ENCODE peak calls at places on chromosomes 3 and 15, in ten cellular contexts. O is A549, W is ovary, C is K562, I is adrenal gland, G is stomach, U is body of pancreas, S is heart left ventricle, K is uterus, X is breast epithelium. Q is an unnamed sample.

GRCh38 chr15:71789616-71790015 is 20.7 kb upstream of the NR2E3 start:
- DNase-seq in O (no peak), W (no peak), C (no peak), I (no peak), G (no peak), U (no peak), S (no peak), K (no peak), X (no peak), Q (no peak)

GRCh38 chr3:65473746-65474145 is 565.0 kb downstream of the MAGI1 start:
- DNase-seq in O (no peak), W (no peak), C (no peak), I (no peak), G (no peak), U (no peak), S (no peak), K (no peak), X (no peak), Q (no peak)

GRCh38 chr3:67381667-67382272 is 272.6 kb downstream of the SUCLG2 start:
- DNase-seq in O (peak; percentile 2), W (no peak), C (no peak), I (no peak), G (no peak), U (peak; percentile 23), S (no peak), K (no peak), X (no peak), Q (no peak)

GRCh38 chr3:177451277-177451880 is 254.1 kb upstream of the TBL1XR1 start:
- DNase-seq in O (no peak), W (no peak), C (no peak), I (no peak), G (no peak), U (no peak), S (no peak), K (no peak), X (no peak), Q (no peak)

GRCh38 chr3:143480306-143480852 is 360.8 kb downstream of the CHST2 start:
- DNase-seq in O (no peak), W (no peak), C (no peak), I (no peak), G (no peak), U (no peak), S (no peak), K (no peak), X (no peak), Q (no peak)

GRCh38 chr3:190027116-190027515 is 93.6 kb downstream of the P3H2 start:
- DNase-seq in O (no peak), W (no peak), C (no peak), I (no peak), G (no peak), U (no peak), S (no peak), K (no peak), X (no peak), Q (no peak)

GRCh38 chr3:71316378-71316777 is 267.1 kb downstream of the FOXP1 start:
- DNase-seq in O (no peak), W (no peak), C (no peak), I (no peak), G (no peak), U (no peak), S (no peak), K (no peak), X (no peak), Q (no peak)

GRCh38 chr3:12334786-12335185 is 45.9 kb downstream of the PPARG start:
- DNase-seq in O (no peak), W (no peak), C (no peak), I (no peak), G (no peak), U (no peak), S (no peak), K (no peak), X (no peak), Q (no peak)

GRCh38 chr15:57861805-57862586 is 155.5 kb downstream of the POLR2M start:
- DNase-seq in O (no peak), W (no peak), C (no peak), I (no peak), G (no peak), U (no peak), S (no peak), K (peak; percentile 49), X (no peak), Q (no peak)

GRCh38 chr3:82030932-82031331 is 269.5 kb upstream of the GBE1 start:
- DNase-seq in O (no peak), W (no peak), C (no peak), I (no peak), G (no peak), U (no peak), S (no peak), K (no peak), X (no peak), Q (no peak)

GRCh38 chr15:69390575-69390974 is 23.6 kb upstream of the KIF23 start:
- DNase-seq in O (no peak), W (no peak), C (no peak), I (no peak), G (no peak), U (no peak), S (no peak), K (no peak), X (no peak), Q (no peak)

GRCh38 chr15:79310612-79310984 is 314 bp upstream of the TMED3 start:
- DNase-seq in O (no peak), W (no peak), C (no peak), I (no peak), G (no peak), U (no peak), S (no peak), K (no peak), X (no peak), Q (no peak)

GRCh38 chr3:193711165-193711485 is 118.1 kb downstream of the OPA1 start:
- DNase-seq in O (no peak), W (no peak), C (no peak), I (no peak), G (no peak), U (no peak), S (no peak), K (no peak), X (no peak), Q (no peak)

GRCh38 chr3:29537889-29538609 is 257.2 kb downstream of the RBMS3 start:
- DNase-seq in O (no peak), W (no peak), C (no peak), I (no peak), G (no peak), U (no peak), S (no peak), K (no peak), X (no peak), Q (no peak)

DNA sequence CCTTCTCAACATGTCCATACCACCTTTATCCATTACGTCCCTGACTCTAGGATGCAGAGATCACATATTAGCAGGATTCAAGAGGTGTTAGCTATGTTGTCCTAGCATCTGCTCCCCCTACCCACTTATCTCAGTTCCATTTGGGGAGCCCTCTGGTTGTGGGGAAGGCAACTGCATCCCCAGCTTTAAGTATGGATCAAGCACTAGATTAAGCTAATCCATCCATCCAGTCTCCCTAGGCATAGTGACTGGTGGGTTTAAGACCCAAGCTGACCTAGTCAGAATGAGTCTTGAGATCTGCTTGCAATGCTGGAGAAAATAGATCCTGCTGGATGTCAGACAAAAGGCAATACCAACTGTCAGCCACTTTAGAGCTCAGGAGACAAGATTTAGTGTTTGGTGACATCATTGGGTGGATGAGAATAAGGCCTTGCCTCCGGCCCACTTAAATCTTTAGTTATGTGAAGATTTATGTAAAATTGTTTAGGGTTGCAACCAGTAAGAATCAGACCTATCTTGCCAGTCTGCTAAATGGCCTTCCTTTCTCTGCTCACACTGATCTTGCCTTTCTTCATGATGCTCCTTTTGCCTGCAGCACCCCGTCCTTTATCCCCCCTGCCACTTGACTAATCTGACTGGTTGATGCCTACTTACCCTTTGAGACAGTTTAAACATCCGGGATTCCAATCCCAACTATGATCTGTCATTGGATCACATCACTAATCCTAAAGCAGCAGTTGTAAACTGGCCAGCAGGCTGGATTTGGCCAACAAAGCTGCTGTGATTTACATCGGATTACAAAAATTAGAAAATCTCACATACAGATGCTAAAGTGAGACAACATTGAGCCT is 2.1 kb upstream of the ISY1 start:
- DNase-seq in O (no peak), W (no peak), C (peak; percentile 30), I (no peak), G (no peak), U (no peak), S (no peak), K (no peak), X (no peak), Q (no peak)
- TF ChIP-seq CTCF in O (no peak), W (no peak), C (peak; percentile 16), I (no peak), G (no peak), U (no peak), S (no peak), K (no peak), X (no peak), Q (peak; percentile 24)

GRCh38 chr3:196967412-196968232 is 1.0 kb downstream of the PIGZ start:
- DNase-seq in O (no peak), W (no peak), C (no peak), I (no peak), G (no peak), U (no peak), S (no peak), K (no peak), X (no peak), Q (no peak)

GRCh38 chr3:196966526-196967401 is 1.9 kb downstream of the PIGZ start:
- DNase-seq in O (no peak), W (no peak), C (no peak), I (no peak), G (no peak), U (no peak), S (no peak), K (no peak), X (no peak), Q (no peak)

GRCh38 chr3:196969660-196970546 is 1.3 kb upstream of the PIGZ start:
- DNase-seq in O (peak; percentile 68), W (peak; percentile 54), C (peak; percentile 89), I (peak; percentile 67), G (peak; percentile 69), U (peak; percentile 66), S (peak; percentile 86), K (no peak), X (no peak), Q (no peak)

GRCh38 chr3:196969001-196969659 is 497 bp upstream of the PIGZ start:
- DNase-seq in O (no peak), W (no peak), C (peak; percentile 61), I (no peak), G (no peak), U (no peak), S (no peak), K (no peak), X (no peak), Q (no peak)

GRCh38 chr3:196968233-196969000 is at the start of gene PIGZ:
- DNase-seq in O (no peak), W (no peak), C (peak; percentile 79), I (no peak), G (peak; percentile 54), U (peak; percentile 36), S (no peak), K (no peak), X (no peak), Q (no peak)
- TF ChIP-seq POLR2A in O (peak; percentile 26), W (no peak), C (no peak), I (no peak), G (no peak), U (no peak), S (no peak), K (no peak), X (no peak), Q (no peak)

GRCh38 chr15:56832125-56832524 is 86.3 kb upstream of the TCF12 start:
- DNase-seq in O (no peak), W (peak; percentile 41), C (no peak), I (peak; percentile 42), G (peak; percentile 76), U (peak; percentile 86), S (no peak), K (peak; percentile 49), X (peak; percentile 82), Q (no peak)
- H3K27ac ChIP-seq in O (peak overlapping the region; percentile 2), W (no peak overlapping the region), C (no peak overlapping the region), I (no peak overlapping the region), G (peak overlapping the region; percentile 59), U (no peak overlapping the region), S (peak overlapping the region; percentile 27), K (peak overlapping the region; percentile 54), X (peak overlapping the region; percentile 49), Q (peak overlapping the region; percentile 28)

GRCh38 chr3:54563661-54564200 is 364.1 kb downstream of the LRTM1 start:
- DNase-seq in O (no peak), W (no peak), C (no peak), I (no peak), G (no peak), U (no peak), S (no peak), K (no peak), X (no peak), Q (no peak)
- TF ChIP-seq CTCF in O (no peak), W (no peak), C (no peak), I (no peak), G (no peak), U (no peak), S (no peak), K (no peak), X (no peak), Q (no peak)

Q was measured in esophagus squamous epithelium.